ENCODE peak calls at places on chromosomes 3 and 15, in five cellular contexts. G is Panc1, X is stomach, H is K562, M is HepG2. T is an unnamed sample.

GRCh38 chr15:96327155-96327741 is 3.3 kb upstream of the NR2F2 start:
- DNase-seq in G (no peak), X (no peak), H (peak; percentile 46), M (peak; percentile 81), T (no peak)

GRCh38 chr3:72346526-72346926 is 501.7 kb downstream of the SHQ1 start:
- DNase-seq in G (no peak), X (no peak), H (no peak), M (no peak), T (no peak)

GRCh38 chr15:74108111-74108510 is 22.3 kb upstream of the ISLR2 start:
- DNase-seq in G (no peak), X (no peak), H (no peak), M (no peak), T (no peak)

GRCh38 chr15:89419370-89419984 is 76.9 kb downstream of the RHCG start:
- DNase-seq in G (no peak), X (no peak), H (peak; percentile 74), M (peak; percentile 18), T (no peak)

GRCh38 chr3:15794303-15794771 is 3.4 kb downstream of the ANKRD28 start:
- DNase-seq in G (no peak), X (no peak), H (no peak), M (no peak), T (no peak)

GRCh38 chr15:82750831-82751181 is 41.1 kb upstream of the AP3B2 start:
- DNase-seq in G (no peak), X (no peak), H (no peak), M (no peak), T (no peak)

GRCh38 chr3:14411988-14412387 is 9.6 kb downstream of the SLC6A6 start:
- DNase-seq in G (no peak), X (no peak), H (no peak), M (no peak), T (no peak)

GRCh38 chr15:96330064-96330449 is 443 bp upstream of the NR2F2 start:
- DNase-seq in G (no peak), X (no peak), H (no peak), M (no peak), T (peak; percentile 66)

GRCh38 chr3:155673411-155673810 is 71.5 kb downstream of the PLCH1 start:
- DNase-seq in G (no peak), X (no peak), H (no peak), M (no peak), T (no peak)

GRCh38 chr3:36904641-36905040 is 40.2 kb downstream of the TRANK1 start:
- DNase-seq in G (no peak), X (no peak), H (no peak), M (peak; percentile 19), T (no peak)

GRCh38 chr3:133927543-133928066 is 31.9 kb upstream of the RAB6B start:
- DNase-seq in G (no peak), X (peak; percentile 61), H (peak; percentile 94), M (no peak), T (peak; percentile 63)

GRCh38 chr15:85582719-85583089 is 202.3 kb downstream of the AKAP13 start:
- DNase-seq in G (no peak), X (peak; percentile 53), H (peak; percentile 11), M (no peak), T (peak; percentile 75)

GRCh38 chr3:27573780-27574437 is 89.7 kb upstream of the SLC4A7 start:
- DNase-seq in G (no peak), X (no peak), H (no peak), M (no peak), T (no peak)

GRCh38 chr3:196122021-196122687 is 40.3 kb upstream of the TFRC start:
- DNase-seq in G (no peak), X (no peak), H (peak; percentile 42), M (peak; percentile 29), T (no peak)

DNA sequence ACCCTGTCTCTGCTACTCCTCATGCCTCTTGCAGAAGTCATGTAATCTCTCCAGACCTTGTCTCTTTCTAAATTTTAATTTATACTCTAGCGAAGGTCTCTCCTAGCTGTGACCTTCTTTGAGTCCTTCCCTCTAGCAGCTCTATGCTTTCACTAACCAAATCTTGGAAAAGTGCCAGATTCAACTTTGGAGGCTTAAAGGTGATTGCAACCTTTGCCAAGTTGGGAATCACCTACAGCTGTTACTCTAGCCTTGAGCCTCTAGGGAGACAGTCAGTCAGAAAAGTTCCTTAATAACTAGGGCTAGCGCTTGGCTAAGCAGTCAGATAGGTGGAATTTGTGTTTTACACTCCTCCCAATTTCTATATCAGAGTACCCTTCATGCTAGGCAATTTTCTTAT is 46.1 kb upstream of the ABI3BP start:
- DNase-seq in G (no peak), X (no peak), H (no peak), M (no peak), T (no peak)
- H3K4me1 ChIP-seq in G (no peaks in the 10 kb centered on the region), X (peaks cover 4% of the 10 kb centered on the region), H (no peaks in the 10 kb centered on the region), M (no peaks in the 10 kb centered on the region), T (no peaks in the 10 kb centered on the region)

DNA sequence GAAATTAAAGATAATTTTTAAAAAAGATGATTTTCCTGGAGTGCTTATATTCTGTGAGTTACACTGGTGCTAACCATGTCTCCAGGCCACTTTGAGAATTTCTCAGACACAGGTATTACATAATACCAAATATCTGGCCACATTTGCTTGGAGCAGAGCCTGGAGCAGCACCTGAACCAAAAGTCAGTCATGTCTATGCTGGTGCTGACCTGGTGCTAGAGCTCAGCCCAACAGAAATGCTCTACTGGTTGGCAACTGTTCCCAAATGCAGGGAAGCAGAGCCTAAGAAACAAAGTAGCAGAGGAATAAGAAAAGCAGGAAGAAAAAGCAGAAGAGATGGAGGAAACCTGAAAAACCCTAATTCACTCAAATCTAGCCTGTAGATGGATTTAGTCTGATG is 135.7 kb upstream of the SLC7A14 start:
- DNase-seq in G (no peak), X (no peak), H (no peak), M (no peak), T (no peak)
- TF ChIP-seq POLR2AphosphoS5 in G (no peak), X (no peak), H (no peak), M (no peak), T (no peak)

GRCh38 chr15:91478717-91479191 is 374.8 kb upstream of the SLCO3A1 start:
- DNase-seq in G (no peak), X (no peak), H (peak; percentile 68), M (no peak), T (no peak)
- H3K27ac ChIP-seq in G (no peak overlapping the region), X (no peak overlapping the region), H (peak overlapping the region; percentile 70), M (no peak overlapping the region), T (no peak overlapping the region)

GRCh38 chr15:40338921-40339620 is 1.7 kb downstream of the CCDC9B start:
- DNase-seq in G (no peak), X (no peak), H (no peak), M (peak; percentile 85), T (peak; percentile 35)

GRCh38 chr15:40338041-40338657 is 2.6 kb downstream of the CCDC9B start:
- DNase-seq in G (no peak), X (peak; percentile 74), H (peak; percentile 91), M (peak; percentile 58), T (peak; percentile 81)

GRCh38 chr15:40339621-40339945 is 1.2 kb downstream of the CCDC9B start:
- DNase-seq in G (no peak), X (no peak), H (no peak), M (no peak), T (peak; percentile 10)

GRCh38 chr15:40336129-40337122 is 4.3 kb downstream of the CCDC9B start:
- DNase-seq in G (no peak), X (no peak), H (peak; percentile 40), M (no peak), T (no peak)

GRCh38 chr15:40337597-40337996 is 3.1 kb downstream of the CCDC9B start:
- DNase-seq in G (no peak), X (no peak), H (no peak), M (no peak), T (no peak)
- H3K4me1 ChIP-seq in G (peaks cover 48% of the 10 kb centered on the region), X (peaks cover 100% of the 10 kb centered on the region), H (peaks cover 22% of the 10 kb centered on the region), M (peaks cover 41% of the 10 kb centered on the region), T (peaks cover 73% of the 10 kb centered on the region)

GRCh38 chr3:74692-75243 is 121.8 kb upstream of the CHL1 start:
- DNase-seq in G (no peak), X (no peak), H (no peak), M (no peak), T (no peak)

GRCh38 chr3:75260-75659 is 121.3 kb upstream of the CHL1 start:
- DNase-seq in G (no peak), X (no peak), H (no peak), M (no peak), T (no peak)

GRCh38 chr3:73279-73678 is 123.3 kb upstream of the CHL1 start:
- DNase-seq in G (no peak), X (no peak), H (no peak), M (no peak), T (no peak)

GRCh38 chr3:72776-73175 is 123.8 kb upstream of the CHL1 start:
- DNase-seq in G (no peak), X (no peak), H (no peak), M (no peak), T (no peak)

GRCh38 chr3:69690-70089 is 126.9 kb upstream of the CHL1 start:
- DNase-seq in G (no peak), X (no peak), H (no peak), M (no peak), T (no peak)
- TF ChIP-seq POLR2AphosphoS5 in G (no peak), X (no peak), H (no peak), M (no peak), T (no peak)

DNA sequence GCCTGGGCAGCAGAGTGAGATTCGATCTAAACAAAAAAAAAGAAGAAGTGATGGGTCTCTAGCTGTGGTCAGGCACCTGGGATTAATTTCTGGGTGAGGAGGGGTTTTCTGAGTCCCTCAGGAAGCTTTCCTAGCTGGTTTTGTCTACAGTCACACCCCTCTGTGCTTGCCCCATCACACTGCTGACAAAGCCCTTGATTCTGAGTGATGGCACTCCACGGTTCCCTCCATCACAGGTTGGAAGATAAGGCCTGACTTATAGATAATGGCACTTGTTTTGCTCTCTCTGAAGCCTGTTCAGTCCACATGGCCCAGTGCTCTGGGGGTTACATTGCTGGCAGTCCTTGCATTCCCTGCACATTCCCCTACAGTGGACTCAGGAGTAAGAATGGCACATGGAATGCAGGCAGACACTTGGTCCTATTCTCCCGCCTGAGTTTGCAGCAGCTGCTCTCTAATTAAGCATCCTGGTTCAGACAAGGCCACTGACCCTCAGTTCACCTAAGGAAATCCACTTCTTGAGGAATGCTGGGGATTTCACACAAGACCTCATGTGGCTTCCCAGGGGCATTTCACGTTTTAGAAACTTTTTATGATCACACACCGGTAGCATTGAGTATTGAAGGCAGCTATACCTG is 81.0 kb upstream of the NMNAT3 start:
- DNase-seq in G (no peak), X (no peak), H (no peak), M (no peak), T (no peak)
- H3K27ac ChIP-seq in G (no peak overlapping the region), X (no peak overlapping the region), H (no peak overlapping the region), M (no peak overlapping the region), T (no peak overlapping the region)

GRCh38 chr3:42101481-42101880 is 10.3 kb downstream of the TRAK1 start:
- DNase-seq in G (no peak), X (no peak), H (no peak), M (no peak), T (no peak)

GRCh38 chr3:42102569-42102968 is 11.4 kb downstream of the TRAK1 start:
- DNase-seq in G (no peak), X (no peak), H (no peak), M (peak; percentile 88), T (no peak)

GRCh38 chr3:42099020-42099765 is 8.0 kb downstream of the TRAK1 start:
- DNase-seq in G (no peak), X (no peak), H (no peak), M (no peak), T (no peak)

GRCh38 chr3:42098171-42098570 is 7.0 kb downstream of the TRAK1 start:
- DNase-seq in G (no peak), X (no peak), H (no peak), M (no peak), T (no peak)

GRCh38 chr3:42101048-42101447 is 9.9 kb downstream of the TRAK1 start:
- DNase-seq in G (no peak), X (no peak), H (no peak), M (peak; percentile 51), T (no peak)
- H3K4me1 ChIP-seq in G (peaks cover 15% of the 10 kb centered on the region), X (peaks cover 62% of the 10 kb centered on the region), H (no peaks in the 10 kb centered on the region), M (peaks cover 29% of the 10 kb centered on the region), T (peaks cover 29% of the 10 kb centered on the region)

GRCh38 chr3:115838786-115839185 is 215.5 kb downstream of the GAP43 start:
- DNase-seq in G (no peak), X (no peak), H (no peak), M (no peak), T (no peak)
- TF ChIP-seq POLR2AphosphoS5 in G (no peak), X (no peak), H (no peak), M (no peak), T (no peak)